ENCODE peak calls at places on chromosomes 12 and 14, in seven cellular contexts. T, Y, F, J, R, Q and C are unnamed samples.

GRCh38 chr12:7197846-7198245 is 8.4 kb downstream of the PEX5 start:
- DNase-seq in T (no peak), Q (no peak), Y (no peak), J (no peak), R (no peak), F (no peak), C (no peak)

GRCh38 chr14:105989746-105990302 is 463.4 kb downstream of the TMEM121 start:
- DNase-seq in T (no peak), J (no peak), F (no peak), Y (no peak), Q (no peak), R (no peak), C (no peak)

GRCh38 chr14:24092110-24092959 is 1.8 kb upstream of the PCK2 start:
- DNase-seq in Y (no peak), F (no peak), T (no peak), R (no peak), Q (no peak), J (peak; percentile 11), C (no peak)

GRCh38 chr12:19080918-19081317 is 48.6 kb upstream of the PLEKHA5 start:
- DNase-seq in Y (no peak), T (no peak), F (no peak), J (no peak), Q (no peak), R (no peak), C (no peak)

GRCh38 chr12:85244561-85244960 is 35.5 kb upstream of the ALX1 start:
- DNase-seq in T (no peak), Q (no peak), Y (no peak), J (no peak), R (no peak), F (no peak), C (no peak)

GRCh38 chr14:31059152-31059924 is 33.2 kb upstream of the STRN3 start:
- DNase-seq in R (peak; percentile 76), Q (no peak), J (peak; percentile 95), F (peak; percentile 87), T (no peak), Y (no peak), C (peak; percentile 84)

GRCh38 chr14:34548472-34548981 is 9.0 kb upstream of the EAPP start:
- DNase-seq in R (no peak), J (peak; percentile 6), Y (no peak), T (no peak), Q (no peak), F (no peak), C (peak; percentile 76)

GRCh38 chr12:754871-755562 is 2.6 kb downstream of the WNK1 start:
- DNase-seq in J (peak; percentile 42), T (no peak), Q (no peak), Y (no peak), F (peak; percentile 81), R (peak; percentile 57), C (peak; percentile 87)

GRCh38 chr14:81980601-81981310 is 447.1 kb upstream of the SEL1L start:
- DNase-seq in J (no peak), T (no peak), Q (no peak), F (no peak), Y (no peak), R (no peak), C (no peak)

GRCh38 chr12:92621312-92621711 is 81.5 kb upstream of the PLEKHG7 start:
- DNase-seq in Q (no peak), T (no peak), R (no peak), J (peak; percentile 69), Y (no peak), F (no peak), C (no peak)

GRCh38 chr14:55249423-55249822 is 21.8 kb upstream of the FBXO34 start:
- DNase-seq in Q (no peak), Y (no peak), R (no peak), F (peak; percentile 72), T (no peak), J (no peak), C (peak; percentile 5)

GRCh38 chr14:90545966-90546751 is 149.3 kb downstream of the CALM1 start:
- DNase-seq in Y (no peak), R (no peak), J (no peak), T (no peak), F (no peak), Q (no peak), C (no peak)

GRCh38 chr12:50117057-50117622 is 5.1 kb downstream of the COX14 start:
- DNase-seq in Y (no peak), R (no peak), F (no peak), Q (no peak), J (no peak), T (no peak), C (no peak)

GRCh38 chr12:65926119-65927004 is 102.1 kb downstream of the HMGA2 start:
- DNase-seq in T (no peak), R (no peak), J (peak; percentile 77), F (no peak), Q (no peak), Y (no peak), C (no peak)

GRCh38 chr12:27555928-27556778 is 32.1 kb downstream of the PPFIBP1 start:
- DNase-seq in J (no peak), F (no peak), Q (no peak), R (no peak), Y (no peak), T (no peak), C (peak; percentile 45)

GRCh38 chr12:85157023-85157626 is 121.0 kb downstream of the LRRIQ1 start:
- DNase-seq in J (peak; percentile 8), T (no peak), R (no peak), Y (no peak), F (no peak), Q (no peak), C (no peak)

GRCh38 chr12:40959041-40959440 is 229.1 kb upstream of the PDZRN4 start:
- DNase-seq in Y (no peak), J (no peak), F (peak; percentile 86), T (no peak), R (peak; percentile 79), Q (no peak), C (peak; percentile 87)

GRCh38 chr14:54366726-54367707 is 29.8 kb upstream of the CDKN3 start:
- DNase-seq in Q (no peak), T (no peak), R (peak; percentile 12), F (peak; percentile 70), Y (peak; percentile 79), J (peak; percentile 94), C (peak; percentile 89)

GRCh38 chr14:45181329-45181728 is 45.6 kb downstream of the FANCM start:
- DNase-seq in F (peak; percentile 6), Q (no peak), T (no peak), Y (no peak), R (no peak), J (no peak), C (no peak)
- H2BK120ac ChIP-seq in F (no peak overlapping the region), Q (no peak overlapping the region), T (no peak overlapping the region), Y (no peak overlapping the region), R (no peak overlapping the region), J (no peak overlapping the region), C (no peak overlapping the region)

DNA sequence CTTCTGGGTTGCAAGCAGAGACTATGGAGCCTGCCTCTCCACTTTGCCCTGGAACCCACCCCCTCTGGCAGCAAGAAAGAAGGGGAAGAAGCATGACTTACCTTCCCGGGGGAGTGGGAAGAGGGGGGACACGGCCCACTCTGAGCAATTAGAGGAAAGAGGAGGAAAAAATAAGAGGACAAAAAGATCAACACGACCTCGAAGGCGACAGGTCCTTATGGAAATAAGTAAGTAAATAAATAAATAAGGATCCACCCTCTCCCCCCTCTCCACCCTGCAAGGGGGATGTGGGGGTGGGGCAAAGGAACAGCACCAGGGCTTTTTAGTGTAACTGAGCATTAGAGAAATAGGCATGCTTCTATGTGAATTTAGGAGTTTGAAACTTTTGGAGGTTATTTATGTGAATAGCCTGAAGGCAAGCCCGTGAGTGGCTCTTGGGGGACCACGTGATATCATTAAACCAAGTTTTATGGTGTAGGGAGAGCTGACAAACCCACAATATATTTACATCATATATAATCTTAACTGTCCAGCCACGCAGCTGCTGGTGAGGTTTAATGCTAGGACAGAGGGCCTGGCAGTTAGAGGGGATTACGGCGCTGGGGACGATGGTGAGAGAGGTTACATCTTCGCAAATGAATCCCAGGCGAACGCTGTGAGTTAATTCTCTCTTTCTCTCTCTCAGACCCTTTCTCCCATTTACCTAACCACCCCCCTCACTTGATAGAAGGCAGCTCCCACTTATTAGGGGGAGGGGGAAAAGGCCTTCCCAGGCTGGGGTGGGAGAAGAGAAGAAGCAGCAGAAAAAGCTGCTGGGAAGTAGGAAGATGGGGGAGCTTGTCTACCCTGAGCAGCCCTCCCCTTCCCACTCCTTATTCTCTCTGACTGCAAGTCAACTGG is 4.8 kb downstream of the HOXC5 start:
- DNase-seq in R (no peak), T (no peak), Q (no peak), Y (no peak), J (no peak), F (no peak), C (peak; percentile 43)
- H3K27me3 ChIP-seq in R (peaks cover 91% of the 10 kb centered on the region), T (peaks cover 96% of the 10 kb centered on the region), Q (peaks cover 100% of the 10 kb centered on the region), Y (peaks cover 100% of the 10 kb centered on the region), J (peaks cover 88% of the 10 kb centered on the region), F (peaks cover 73% of the 10 kb centered on the region), C (no peaks in the 10 kb centered on the region)

DNA sequence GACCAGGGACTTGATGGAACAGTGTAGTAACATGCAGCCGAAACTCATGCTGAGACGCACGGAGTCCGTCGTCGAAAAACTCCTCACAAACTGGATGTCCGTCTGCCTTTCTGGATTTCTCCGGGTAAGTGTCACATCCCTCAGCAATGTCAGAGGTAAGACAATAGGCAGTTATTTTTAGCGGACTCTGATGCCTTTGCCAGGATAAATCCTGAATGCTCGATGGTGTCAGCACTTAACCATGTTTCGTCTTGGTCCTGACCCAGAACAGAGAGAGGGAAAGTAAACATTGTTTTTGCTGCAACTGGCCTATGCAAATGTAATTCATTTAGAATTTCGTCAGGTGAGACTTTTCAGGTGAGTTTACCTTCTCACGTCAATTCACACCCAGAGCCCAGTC is 112.3 kb downstream of the PLXNC1 start:
- DNase-seq in Y (no peak), T (no peak), J (no peak), F (no peak), Q (no peak), R (no peak), C (no peak)
- H3K4ac ChIP-seq in Y (no peak overlapping the region), T (no peak overlapping the region), J (no peak overlapping the region), F (no peak overlapping the region), Q (no peak overlapping the region), R (no peak overlapping the region), C (no peak overlapping the region)

GRCh38 chr12:54683388-54683787 is 35.2 kb upstream of the DCD start:
- DNase-seq in R (no peak), F (no peak), J (peak; percentile 47), T (no peak), Q (peak; percentile 46), Y (peak; percentile 84), C (no peak)

GRCh38 chr12:54684636-54685630 is 36.8 kb upstream of the DCD start:
- DNase-seq in Y (no peak), F (no peak), T (no peak), R (no peak), J (peak; percentile 54), Q (no peak), C (no peak)

GRCh38 chr12:54680374-54680773 is 32.2 kb upstream of the DCD start:
- DNase-seq in F (peak; percentile 10), Q (peak; percentile 25), T (no peak), R (peak; percentile 19), J (peak; percentile 82), Y (peak; percentile 89), C (peak; percentile 2)

GRCh38 chr12:54678131-54678530 is 30.0 kb upstream of the DCD start:
- DNase-seq in J (no peak), Y (no peak), R (no peak), Q (no peak), F (no peak), T (no peak), C (no peak)

DNA sequence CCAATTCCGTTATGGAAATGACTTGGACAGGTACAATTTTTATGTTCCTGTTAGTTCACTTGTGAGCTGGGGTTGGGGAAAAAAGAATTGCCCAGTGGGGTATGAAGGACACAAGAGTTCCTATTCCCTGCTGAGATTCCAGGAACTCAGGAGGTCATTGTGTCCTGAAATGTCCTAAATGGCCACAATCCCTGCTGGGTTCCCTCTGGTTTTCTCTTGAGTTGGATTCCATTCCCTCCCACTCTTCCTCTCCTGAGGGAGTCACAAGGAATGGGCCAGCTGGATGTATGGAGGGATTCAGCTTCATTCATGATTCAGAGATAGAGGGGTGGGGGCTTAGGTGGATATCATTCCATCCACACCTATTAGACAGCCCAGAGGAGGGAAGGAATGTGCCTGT is 34.5 kb upstream of the DCD start:
- DNase-seq in J (no peak), Y (no peak), R (no peak), T (no peak), F (no peak), Q (no peak), C (no peak)
- H2BK120ac ChIP-seq in J (no peak overlapping the region), Y (no peak overlapping the region), R (no peak overlapping the region), T (no peak overlapping the region), F (no peak overlapping the region), Q (peak overlapping the region; percentile 81), C (no peak overlapping the region)